ENCODE peak calls at places on chromosome 4, in seven cellular contexts. B is iPS-NIHi11; W is choroid plexus epithelial cell; M is stimulated activated CD8-positive, alpha-beta memory T cell treated with anti-CD3 and anti-CD28 coated beads, Interleukin-4, amount 100 ng/mL, for 1 hour; E is activated CD4-positive, alpha-beta T cell treated with anti-CD3 and anti-CD28 coated beads, Interleukin-2, amount 50 U/mL, for 4 hours; F is dermis microvascular lymphatic vessel endothelial cell; P is HS-5. O is an unnamed sample.

GRCh38 chr4:29423836-29424721 is 1296.1 kb upstream of the PCDH7 start:
- DNase-seq in B (no peak), W (peak), M (no peak), E (no peak), F (no peak), P (peak), O (no peak)

GRCh38 chr4:13089659-13089998 is 394.5 kb downstream of the RAB28 start:
- DNase-seq in B (no peak), W (no peak), M (no peak), E (no peak), F (no peak), P (no peak), O (no peak)

GRCh38 chr4:185357733-185358440 is 37.8 kb downstream of the LRP2BP start:
- DNase-seq in B (no peak), W (no peak), M (no peak), E (no peak), F (no peak), P (no peak), O (no peak)

GRCh38 chr4:103375278-103375677 is 177.1 kb upstream of the CENPE start:
- DNase-seq in B (no peak), W (peak), M (no peak), E (no peak), F (peak), P (peak), O (no peak)

GRCh38 chr4:8208565-8208964 is 9.5 kb downstream of the SH3TC1 start:
- DNase-seq in B (no peak), W (no peak), M (no peak), E (no peak), F (no peak), P (no peak), O (no peak)

GRCh38 chr4:104138154-104138553 is 356.5 kb downstream of the CXXC4 start:
- DNase-seq in B (no peak), W (no peak), M (no peak), E (no peak), F (no peak), P (no peak), O (no peak)

GRCh38 chr4:80610845-80611244 is 275.3 kb downstream of the CFAP299 start:
- DNase-seq in B (no peak), W (peak), M (no peak), E (no peak), F (no peak), P (no peak), O (no peak)

GRCh38 chr4:158015241-158015640 is 157.6 kb downstream of the GASK1B start:
- DNase-seq in B (no peak), W (peak), M (no peak), E (no peak), F (peak), P (no peak), O (no peak)

GRCh38 chr4:19675172-19675811 is 576.4 kb upstream of the SLIT2 start:
- DNase-seq in B (no peak), W (peak), M (no peak), E (no peak), F (no peak), P (no peak), O (no peak)

GRCh38 chr4:15488658-15489470 is 19.2 kb downstream of the CC2D2A start:
- DNase-seq in B (no peak), W (peak), M (no peak), E (no peak), F (no peak), P (no peak), O (no peak)

GRCh38 chr4:13750594-13750993 is 123.1 kb upstream of the BOD1L1 start:
- DNase-seq in B (no peak), W (no peak), M (no peak), E (no peak), F (no peak), P (no peak), O (no peak)

GRCh38 chr4:110292994-110293744 is 94.8 kb upstream of the ELOVL6 start:
- DNase-seq in B (no peak), W (peak), M (no peak), E (no peak), F (no peak), P (no peak), O (no peak)

GRCh38 chr4:38128478-38129451 is 168.6 kb downstream of the PTTG2 start:
- DNase-seq in B (peak), W (peak), M (peak), E (peak), F (no peak), P (no peak), O (no peak)

GRCh38 chr4:1200425-1201035 is 28.1 kb upstream of the SPON2 start:
- DNase-seq in B (peak), W (peak), M (no peak), E (no peak), F (peak), P (peak), O (peak)

GRCh38 chr4:166128452-166128851 is 255.4 kb downstream of the TLL1 start:
- DNase-seq in B (peak), W (peak), M (no peak), E (no peak), F (peak), P (no peak), O (no peak)

GRCh38 chr4:99586322-99586721 is 11.7 kb downstream of the MTTP start:
- DNase-seq in B (no peak), W (no peak), M (no peak), E (no peak), F (no peak), P (no peak), O (no peak)

GRCh38 chr4:2958446-2958845 is 4.8 kb downstream of the NOP14 start:
- DNase-seq in B (no peak), W (peak), M (no peak), E (no peak), F (peak), P (no peak), O (no peak)

GRCh38 chr4:16110906-16111305 is 27.1 kb upstream of the PROM1 start:
- DNase-seq in B (no peak), W (no peak), M (no peak), E (no peak), F (no peak), P (no peak), O (no peak)

GRCh38 chr4:119795986-119796578 is 167.5 kb upstream of the PDE5A start:
- DNase-seq in B (no peak), W (no peak), M (no peak), E (no peak), F (no peak), P (no peak), O (peak)

GRCh38 chr4:183962413-183962812 is 57.3 kb downstream of the STOX2 start:
- DNase-seq in B (no peak), W (no peak), M (no peak), E (no peak), F (no peak), P (no peak), O (no peak)

GRCh38 chr4:138945401-138945800 is 70.2 kb upstream of the NOCT start:
- DNase-seq in B (no peak), W (no peak), M (no peak), E (no peak), F (no peak), P (no peak), O (no peak)

GRCh38 chr4:41696131-41696530 is 52.4 kb downstream of the PHOX2B start:
- DNase-seq in B (no peak), W (no peak), M (no peak), E (no peak), F (no peak), P (no peak), O (no peak)

GRCh38 chr4:22389240-22389871 is 126.5 kb downstream of the ADGRA3 start:
- DNase-seq in B (peak), W (peak), M (no peak), E (peak), F (peak), P (peak), O (peak)

GRCh38 chr4:1116837-1117236 is 3.5 kb upstream of the RNF212 start:
- DNase-seq in B (no peak), W (peak), M (no peak), E (no peak), F (no peak), P (no peak), O (no peak)

GRCh38 chr4:176038789-176039188 is 26.9 kb upstream of the WDR17 start:
- DNase-seq in B (no peak), W (no peak), M (no peak), E (no peak), F (no peak), P (no peak), O (no peak)

GRCh38 chr4:108493596-108493931 is 126.8 kb upstream of the RPL34 start:
- DNase-seq in B (no peak), W (no peak), M (no peak), E (no peak), F (no peak), P (no peak), O (no peak)

O was measured in SK-N-SH.